ENCODE peak calls at places on chromosomes 13 and 19, in ten cellular contexts. E, V, U, G, W, O, D, R, N and Z are unnamed samples.

GRCh38 chr19:48796468-48797083 is 14.3 kb downstream of the BCAT2 start:
- DNase-seq in D (no peak), R (no peak), U (no peak), W (no peak), V (no peak), G (no peak), E (no peak), O (no peak), N (no peak), Z (no peak)

GRCh38 chr13:33125821-33126570 is 109.8 kb downstream of the KL start:
- DNase-seq in G (peak; percentile 61), R (peak; percentile 97), D (peak; percentile 46), U (no peak), O (peak; percentile 76), V (peak; percentile 95), N (no peak), W (no peak), E (peak; percentile 92), Z (no peak)

GRCh38 chr19:54850930-54851329 is 687 bp downstream of the KIR3DL2 start:
- DNase-seq in O (no peak), E (no peak), R (no peak), W (no peak), V (no peak), N (no peak), G (no peak), D (no peak), U (no peak), Z (no peak)

GRCh38 chr13:39527961-39528720 is 74.9 kb downstream of the LHFPL6 start:
- DNase-seq in O (peak; percentile 48), D (no peak), N (peak; percentile 52), U (no peak), R (peak; percentile 96), G (no peak), W (no peak), V (peak; percentile 89), E (peak; percentile 28), Z (no peak)

GRCh38 chr13:37385248-37385647 is 213.3 kb downstream of the POSTN start:
- DNase-seq in E (no peak), O (no peak), R (no peak), W (no peak), U (no peak), G (no peak), D (no peak), V (no peak), N (no peak), Z (no peak)

GRCh38 chr13:32669030-32669646 is 82.9 kb downstream of the PDS5B start:
- DNase-seq in R (peak; percentile 67), D (no peak), W (no peak), O (peak; percentile 3), G (no peak), U (peak; percentile 73), V (peak; percentile 75), E (peak; percentile 15), N (no peak), Z (no peak)

GRCh38 chr13:80297094-80297493 is 43.8 kb downstream of the SPRY2 start:
- DNase-seq in R (no peak), O (no peak), V (no peak), U (no peak), W (no peak), G (peak; percentile 47), N (no peak), D (no peak), E (no peak), Z (peak; percentile 17)

GRCh38 chr19:9086761-9087160 is at the start of gene OR1M1:
- DNase-seq in V (no peak), G (no peak), N (no peak), W (no peak), R (no peak), U (no peak), O (no peak), E (no peak), D (no peak), Z (no peak)

GRCh38 chr19:4318460-4318859 is 14.1 kb downstream of the FSD1 start:
- DNase-seq in V (no peak), D (no peak), U (no peak), O (no peak), W (no peak), G (no peak), N (no peak), R (no peak), E (no peak), Z (no peak)

GRCh38 chr13:72304121-72304745 is 423.2 kb downstream of the MZT1 start:
- DNase-seq in V (peak; percentile 88), E (no peak), G (no peak), U (no peak), R (no peak), O (no peak), W (no peak), D (no peak), N (no peak), Z (no peak)

GRCh38 chr19:14409157-14410053 is 9.7 kb downstream of the DDX39A start:
- DNase-seq in W (no peak), N (no peak), U (no peak), D (no peak), G (no peak), O (no peak), V (no peak), E (peak; percentile 25), R (no peak), Z (no peak)

GRCh38 chr13:62293081-62293480 is 877.4 kb upstream of the PCDH20 start:
- DNase-seq in E (no peak), W (no peak), U (no peak), O (no peak), V (peak; percentile 24), R (peak; percentile 23), N (no peak), D (no peak), G (no peak), Z (no peak)

GRCh38 chr19:14366529-14366928 is 14.7 kb upstream of the ADGRE5 start:
- DNase-seq in O (no peak), R (peak; percentile 68), V (peak; percentile 81), U (peak; percentile 92), N (peak; percentile 86), W (peak; percentile 78), G (peak; percentile 92), D (peak; percentile 86), E (peak; percentile 68), Z (peak; percentile 95)

GRCh38 chr19:2253106-2254051 is 2.8 kb downstream of the JSRP1 start:
- DNase-seq in O (no peak), E (no peak), N (no peak), W (no peak), U (peak; percentile 54), G (peak; percentile 79), D (no peak), V (no peak), R (no peak), Z (no peak)

GRCh38 chr13:99737456-99737855 is 234.1 kb downstream of the ZIC5 start:
- DNase-seq in G (no peak), O (no peak), W (no peak), U (no peak), V (no peak), R (no peak), N (no peak), D (no peak), E (no peak), Z (no peak)

GRCh38 chr13:84951128-84951527 is 848.1 kb downstream of the SLITRK6 start:
- DNase-seq in D (peak; percentile 55), V (no peak), U (no peak), N (no peak), G (no peak), R (no peak), W (no peak), E (no peak), O (no peak), Z (no peak)

GRCh38 chr13:37473035-37473434 is 125.5 kb downstream of the POSTN start:
- DNase-seq in R (no peak), G (peak; percentile 33), N (no peak), E (no peak), D (no peak), O (no peak), V (no peak), W (no peak), U (no peak), Z (no peak)

GRCh38 chr13:24251525-24251924 is 57.9 kb upstream of the C1QTNF9 start:
- DNase-seq in U (peak; percentile 97), V (no peak), N (peak; percentile 54), R (no peak), O (no peak), G (no peak), D (no peak), W (no peak), E (no peak), Z (no peak)

GRCh38 chr19:17309962-17310461 is 649 bp downstream of the DDA1 start:
- DNase-seq in O (no peak), D (no peak), G (no peak), U (no peak), R (no peak), E (peak; percentile 33), V (no peak), W (no peak), N (no peak), Z (no peak)
- H3K27ac ChIP-seq in O (peak overlapping the region; percentile 85), D (peak overlapping the region; percentile 73), G (no peak overlapping the region), U (peak overlapping the region; percentile 82), R (peak overlapping the region; percentile 60), E (peak overlapping the region; percentile 11), V (peak overlapping the region; percentile 76), W (peak overlapping the region; percentile 87), N (no peak overlapping the region), Z (peak overlapping the region; percentile 83)

GRCh38 chr19:34182125-34182524 is 9.8 kb downstream of the LSM14A start:
- DNase-seq in N (no peak), D (no peak), G (no peak), R (no peak), O (no peak), V (no peak), W (no peak), E (no peak), U (no peak), Z (no peak)
- H3K27ac ChIP-seq in N (no peak overlapping the region), D (no peak overlapping the region), G (no peak overlapping the region), R (no peak overlapping the region), O (no peak overlapping the region), V (no peak overlapping the region), W (no peak overlapping the region), E (no peak overlapping the region), U (no peak overlapping the region), Z (no peak overlapping the region)

DNA sequence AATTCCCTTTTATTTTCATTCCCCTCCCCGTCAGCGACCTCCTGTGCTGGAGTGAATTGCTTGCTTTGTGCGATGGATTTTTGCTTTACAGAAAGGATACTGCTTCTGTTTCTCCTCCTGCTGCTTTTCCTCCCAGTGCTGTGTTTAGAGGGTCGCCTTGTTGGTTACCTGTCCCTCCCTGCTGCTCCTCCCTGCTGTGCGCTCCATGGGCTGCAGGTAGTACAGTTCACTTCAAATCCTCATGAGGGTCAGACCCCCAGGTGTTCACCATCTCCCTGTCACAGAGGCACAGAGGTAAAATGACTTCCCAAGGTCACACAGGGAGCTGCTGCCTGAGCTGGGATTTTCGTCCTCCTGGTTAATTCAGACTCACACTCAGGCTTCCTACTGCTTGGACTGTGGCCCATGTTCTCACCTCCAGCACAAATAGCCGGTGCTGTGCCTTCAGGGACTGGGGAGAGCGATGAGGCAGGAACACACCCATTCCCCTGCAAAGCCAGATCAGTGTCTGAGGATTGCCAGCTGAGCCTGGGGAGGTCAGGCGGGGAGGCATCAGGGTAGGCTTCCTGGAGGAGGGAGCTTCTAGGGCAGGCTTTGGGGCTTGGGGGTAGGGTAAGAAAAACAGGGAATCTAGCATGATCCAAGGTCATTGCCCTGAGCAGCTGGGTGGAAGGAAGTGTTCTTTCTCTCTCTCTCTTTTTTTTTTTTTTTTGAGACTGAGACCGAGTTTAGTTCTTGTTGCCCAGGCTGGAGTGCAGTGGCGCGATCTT is 14.4 kb downstream of the BICRA start:
- DNase-seq in O (no peak), U (no peak), R (no peak), G (no peak), D (no peak), W (no peak), V (no peak), E (no peak), N (no peak), Z (no peak)
- H3K27ac ChIP-seq in O (no peak overlapping the region), U (no peak overlapping the region), R (no peak overlapping the region), G (no peak overlapping the region), D (no peak overlapping the region), W (no peak overlapping the region), V (no peak overlapping the region), E (no peak overlapping the region), N (no peak overlapping the region), Z (peak overlapping the region; percentile 25)

GRCh38 chr13:97986841-97987240 is 33.4 kb downstream of the IPO5 start:
- DNase-seq in W (no peak), R (no peak), G (no peak), N (peak; percentile 61), U (no peak), V (no peak), O (no peak), D (no peak), E (peak; percentile 23), Z (no peak)
- H3K27ac ChIP-seq in W (no peak overlapping the region), R (no peak overlapping the region), G (no peak overlapping the region), N (no peak overlapping the region), U (no peak overlapping the region), V (no peak overlapping the region), O (no peak overlapping the region), D (no peak overlapping the region), E (no peak overlapping the region), Z (no peak overlapping the region)